ENCODE peak calls at places on chromosome 12, in seven cellular contexts. I is memory B cell; M is G401; T is stimulated activated CD8-positive, alpha-beta memory T cell treated with anti-CD3 and anti-CD28 coated beads, Interleukin-15, amount 100 ng/mL, for 1 hour; Y is T47D; A is ecto neural progenitor cell; F is CD4-positive, alpha-beta T cell. O is an unnamed sample.

GRCh38 chr12:585062-586061 is 77.9 kb downstream of the NINJ2 start:
- DNase-seq in I (no peak), M (no peak), T (no peak), Y (no peak), A (peak; percentile 39), F (no peak), O (no peak)

GRCh38 chr12:56590237-56590830 is 39.8 kb downstream of the BAZ2A start:
- DNase-seq in I (no peak), M (no peak), T (no peak), Y (peak; percentile 65), A (no peak), F (no peak), O (no peak)

GRCh38 chr12:83537428-83538053 is 850.8 kb downstream of the TMTC2 start:
- DNase-seq in I (no peak), M (no peak), T (no peak), Y (no peak), A (no peak), F (no peak), O (no peak)

GRCh38 chr12:109921982-109922381 is 21.9 kb downstream of the TCHP start:
- DNase-seq in I (no peak), M (no peak), T (no peak), Y (no peak), A (no peak), F (no peak), O (no peak)

GRCh38 chr12:18868673-18869072 is 130.8 kb downstream of the CAPZA3 start:
- DNase-seq in I (no peak), M (no peak), T (no peak), Y (no peak), A (no peak), F (no peak), O (no peak)

GRCh38 chr12:3728686-3729085 is 24.2 kb downstream of the CRACR2A start:
- DNase-seq in I (no peak), M (no peak), T (no peak), Y (no peak), A (no peak), F (no peak), O (peak; percentile 31)

GRCh38 chr12:53173085-53173715 is 7.3 kb upstream of the ZNF740 start:
- DNase-seq in I (no peak), M (no peak), T (no peak), Y (no peak), A (no peak), F (no peak), O (no peak)

GRCh38 chr12:32083489-32083888 is 23.2 kb upstream of the BICD1 start:
- DNase-seq in I (no peak), M (no peak), T (no peak), Y (no peak), A (no peak), F (no peak), O (no peak)

GRCh38 chr12:26555139-26555538 is 277.9 kb downstream of the ITPR2 start:
- DNase-seq in I (no peak), M (no peak), T (no peak), Y (no peak), A (no peak), F (no peak), O (no peak)

GRCh38 chr12:57268264-57268663 is 17.3 kb upstream of the STAC3 start:
- DNase-seq in I (no peak), M (no peak), T (no peak), Y (no peak), A (no peak), F (no peak), O (no peak)

GRCh38 chr12:94109154-94109553 is 39.2 kb upstream of the PLXNC1 start:
- DNase-seq in I (no peak), M (no peak), T (no peak), Y (no peak), A (no peak), F (no peak), O (no peak)

GRCh38 chr12:44582521-44582920 is 293.6 kb downstream of the NELL2 start:
- DNase-seq in I (no peak), M (no peak), T (no peak), Y (no peak), A (no peak), F (no peak), O (no peak)

GRCh38 chr12:112473056-112473455 is 54.3 kb downstream of the PTPN11 start:
- DNase-seq in I (no peak), M (no peak), T (no peak), Y (peak; percentile 21), A (no peak), F (no peak), O (no peak)

GRCh38 chr12:109258201-109258600 is 50.9 kb downstream of the FOXN4 start:
- DNase-seq in I (no peak), M (no peak), T (no peak), Y (no peak), A (no peak), F (no peak), O (no peak)

GRCh38 chr12:7609480-7609879 is 56.2 kb downstream of the APOBEC1 start:
- DNase-seq in I (no peak), M (no peak), T (no peak), Y (no peak), A (no peak), F (no peak), O (no peak)

GRCh38 chr12:110001596-110001995 is 2.4 kb downstream of the ANKRD13A start:
- DNase-seq in I (no peak), M (no peak), T (no peak), Y (no peak), A (no peak), F (no peak), O (no peak)

GRCh38 chr12:117404203-117404853 is 42.9 kb upstream of the NOS1 start:
- DNase-seq in I (no peak), M (no peak), T (no peak), Y (no peak), A (no peak), F (no peak), O (no peak)

GRCh38 chr12:59040651-59041050 is 120.3 kb upstream of the LRIG3 start:
- DNase-seq in I (no peak), M (no peak), T (no peak), Y (no peak), A (no peak), F (no peak), O (no peak)

GRCh38 chr12:54133663-54134375 is 55.0 kb downstream of the SMUG1 start:
- DNase-seq in I (no peak), M (no peak), T (no peak), Y (no peak), A (no peak), F (no peak), O (no peak)

GRCh38 chr12:26460361-26460760 is 265.0 kb downstream of the SSPN start:
- DNase-seq in I (no peak), M (no peak), T (no peak), Y (no peak), A (no peak), F (no peak), O (no peak)

GRCh38 chr12:46258129-46258528 is 10.7 kb downstream of the SLC38A1 start:
- DNase-seq in I (no peak), M (no peak), T (no peak), Y (no peak), A (no peak), F (no peak), O (no peak)

GRCh38 chr12:58566599-58566998 is 353.7 kb downstream of the LRIG3 start:
- DNase-seq in I (no peak), M (no peak), T (no peak), Y (no peak), A (no peak), F (no peak), O (no peak)

GRCh38 chr12:55780695-55781094 is 36.8 kb downstream of the SARNP start:
- DNase-seq in I (no peak), M (no peak), T (no peak), Y (no peak), A (no peak), F (no peak), O (no peak)

GRCh38 chr12:123282111-123282510 is 10.5 kb upstream of the CDK2AP1 start:
- DNase-seq in I (no peak), M (no peak), T (no peak), Y (no peak), A (no peak), F (no peak), O (no peak)

GRCh38 chr12:125340791-125341190 is 275.6 kb downstream of the AACS start:
- DNase-seq in I (no peak), M (peak; percentile 73), T (no peak), Y (peak; percentile 51), A (no peak), F (no peak), O (no peak)

GRCh38 chr12:14548609-14549008 is 19.1 kb downstream of the PLBD1 start:
- DNase-seq in I (no peak), M (no peak), T (no peak), Y (no peak), A (no peak), F (no peak), O (no peak)

GRCh38 chr12:28710882-28711281 is 438.2 kb upstream of the FAR2 start:
- DNase-seq in I (no peak), M (no peak), T (no peak), Y (no peak), A (no peak), F (no peak), O (no peak)

GRCh38 chr12:40238221-40238902 is 13.6 kb downstream of the LRRK2 start:
- DNase-seq in I (no peak), M (no peak), T (no peak), Y (no peak), A (no peak), F (no peak), O (no peak)

GRCh38 chr12:32868885-32869284 is 27.7 kb downstream of the PKP2 start:
- DNase-seq in I (no peak), M (no peak), T (no peak), Y (no peak), A (no peak), F (no peak), O (no peak)

GRCh38 chr12:6091786-6092566 is 32.5 kb downstream of the VWF start:
- DNase-seq in I (no peak), M (no peak), T (no peak), Y (no peak), A (peak; percentile 42), F (no peak), O (no peak)

O was measured in central memory CD8-positive, alpha-beta T cell.